ENCODE peak calls at places on chromosomes 7 and 10, in six cellular contexts. C, A, P, W, L and K are unnamed samples.

GRCh38 chr7:44189286-44189992 is at the start of gene GCK:
- DNase-seq in C (no peak), A (no peak), P (no peak), W (no peak), L (no peak), K (peak)

GRCh38 chr7:39349452-39350123 is 216.6 kb upstream of the YAE1 start:
- DNase-seq in C (no peak), A (no peak), P (no peak), W (no peak), L (no peak), K (no peak)

GRCh38 chr7:18685961-18686360 is 190.4 kb downstream of the HDAC9 start:
- DNase-seq in C (no peak), A (no peak), P (no peak), W (no peak), L (no peak), K (no peak)

GRCh38 chr10:73584737-73585136 is 6.4 kb downstream of the USP54 start:
- DNase-seq in C (no peak), A (no peak), P (no peak), W (no peak), L (no peak), K (no peak)

GRCh38 chr7:6175642-6176041 is 96.8 kb downstream of the CYTH3 start:
- DNase-seq in C (no peak), A (no peak), P (no peak), W (no peak), L (no peak), K (no peak)

GRCh38 chr10:45592926-45593325 is 79.6 kb downstream of the ZFAND4 start:
- DNase-seq in C (no peak), A (no peak), P (no peak), W (no peak), L (no peak), K (no peak)

GRCh38 chr7:73503229-73503628 is 18.9 kb downstream of the BAZ1B start:
- DNase-seq in C (no peak), A (no peak), P (no peak), W (no peak), L (no peak), K (no peak)

GRCh38 chr7:5422324-5423271 is 1.0 kb downstream of the TNRC18 start:
- DNase-seq in C (no peak), A (peak), P (no peak), W (no peak), L (no peak), K (peak)

GRCh38 chr7:122304996-122305421 is 459 bp upstream of the FEZF1 start:
- DNase-seq in C (no peak), A (no peak), P (no peak), W (no peak), L (no peak), K (no peak)

GRCh38 chr7:140621326-140622035 is 19.1 kb downstream of the DENND2A start:
- DNase-seq in C (no peak), A (peak), P (no peak), W (no peak), L (no peak), K (no peak)

GRCh38 chr7:47762746-47763062 is 180.8 kb upstream of the TNS3 start:
- DNase-seq in C (no peak), A (no peak), P (no peak), W (no peak), L (no peak), K (no peak)

GRCh38 chr10:13672505-13672904 is 85.7 kb downstream of the PRPF18 start:
- DNase-seq in C (no peak), A (peak), P (no peak), W (no peak), L (no peak), K (no peak)

GRCh38 chr7:73879977-73880681 is 19.2 kb downstream of the TMEM270 start:
- DNase-seq in C (no peak), A (no peak), P (no peak), W (peak), L (no peak), K (peak)

GRCh38 chr7:46076527-46076926 is 155.5 kb upstream of the IGFBP3 start:
- DNase-seq in C (no peak), A (no peak), P (no peak), W (no peak), L (no peak), K (no peak)

GRCh38 chr10:68301790-68302502 is 29.9 kb upstream of the HNRNPH3 start:
- DNase-seq in C (no peak), A (no peak), P (no peak), W (no peak), L (no peak), K (peak)